ENCODE peak calls at places on chromosome 16, in four cellular contexts. One of them, this sample, is unnamed.

GRCh38 chr16:3661311-3661710 is 6.8 kb downstream of the DNASE1 start:
- DNase-seq in cardiac fibroblast: no peak
- DNase-seq in nephron progenitor cell: no peak
- DNase-seq in cardiac muscle cell: no peak
- DNase-seq in this sample: no peak

GRCh38 chr16:73095885-73096341 is 48.0 kb upstream of the ZFHX3 start:
- DNase-seq in cardiac fibroblast: peak
- DNase-seq in nephron progenitor cell: peak
- DNase-seq in cardiac muscle cell: peak
- DNase-seq in this sample: no peak

GRCh38 chr16:12995721-12996372 is 94.4 kb downstream of the SHISA9 start:
- DNase-seq in cardiac fibroblast: no peak
- DNase-seq in nephron progenitor cell: no peak
- DNase-seq in cardiac muscle cell: no peak
- DNase-seq in this sample: no peak

GRCh38 chr16:84193480-84193879 is 2.5 kb downstream of the ADAD2 start:
- DNase-seq in cardiac fibroblast: no peak
- DNase-seq in nephron progenitor cell: no peak
- DNase-seq in cardiac muscle cell: no peak
- DNase-seq in this sample: no peak

GRCh38 chr16:46830417-46830901 is 521 bp downstream of the C16orf87 start:
- DNase-seq in cardiac fibroblast: peak
- DNase-seq in nephron progenitor cell: no peak
- DNase-seq in cardiac muscle cell: peak
- DNase-seq in this sample: peak

GRCh38 chr16:89918453-89919347 is at the start of gene MC1R:
- DNase-seq in cardiac fibroblast: peak
- DNase-seq in nephron progenitor cell: peak
- DNase-seq in cardiac muscle cell: peak
- DNase-seq in this sample: no peak

GRCh38 chr16:1993731-1994131 is 4.0 kb downstream of the SYNGR3 start:
- DNase-seq in cardiac fibroblast: peak
- DNase-seq in nephron progenitor cell: no peak
- DNase-seq in cardiac muscle cell: peak
- DNase-seq in this sample: no peak

GRCh38 chr16:4101421-4102275 is 14.6 kb downstream of the ADCY9 start:
- DNase-seq in cardiac fibroblast: peak
- DNase-seq in nephron progenitor cell: no peak
- DNase-seq in cardiac muscle cell: peak
- DNase-seq in this sample: no peak

GRCh38 chr16:75319513-75320401 is 68.3 kb upstream of the BCAR1 start:
- DNase-seq in cardiac fibroblast: peak
- DNase-seq in nephron progenitor cell: no peak
- DNase-seq in cardiac muscle cell: peak
- DNase-seq in this sample: no peak

GRCh38 chr16:85984947-85985451 is 86.0 kb downstream of the IRF8 start:
- DNase-seq in cardiac fibroblast: no peak
- DNase-seq in nephron progenitor cell: no peak
- DNase-seq in cardiac muscle cell: no peak
- DNase-seq in this sample: peak

GRCh38 chr16:71311553-71312158 is 22.5 kb upstream of the CMTR2 start:
- DNase-seq in cardiac fibroblast: peak
- DNase-seq in nephron progenitor cell: peak
- DNase-seq in cardiac muscle cell: peak
- DNase-seq in this sample: no peak

GRCh38 chr16:4679854-4680636 is 13.3 kb upstream of the NUDT16L1 start:
- DNase-seq in cardiac fibroblast: no peak
- DNase-seq in nephron progenitor cell: no peak
- DNase-seq in cardiac muscle cell: no peak
- DNase-seq in this sample: no peak

GRCh38 chr16:17318200-17318599 is 152.6 kb downstream of the XYLT1 start:
- DNase-seq in cardiac fibroblast: peak
- DNase-seq in nephron progenitor cell: no peak
- DNase-seq in cardiac muscle cell: no peak
- DNase-seq in this sample: no peak

GRCh38 chr16:6131526-6132050 is 1034.0 kb upstream of the EEF2KMT start:
- DNase-seq in cardiac fibroblast: no peak
- DNase-seq in nephron progenitor cell: no peak
- DNase-seq in cardiac muscle cell: no peak
- DNase-seq in this sample: no peak

GRCh38 chr16:71648921-71649320 is 22.9 kb downstream of the MARVELD3 start:
- DNase-seq in cardiac fibroblast: peak
- DNase-seq in nephron progenitor cell: no peak
- DNase-seq in cardiac muscle cell: peak
- DNase-seq in this sample: no peak

GRCh38 chr16:84115919-84116719 is 623 bp downstream of the MBTPS1 start:
- DNase-seq in cardiac fibroblast: peak
- DNase-seq in nephron progenitor cell: no peak
- DNase-seq in cardiac muscle cell: peak
- DNase-seq in this sample: peak

GRCh38 chr16:3188925-3189825 is 1.2 kb downstream of the OR1F1 start:
- DNase-seq in cardiac fibroblast: peak
- DNase-seq in nephron progenitor cell: peak
- DNase-seq in cardiac muscle cell: peak
- DNase-seq in this sample: no peak

GRCh38 chr16:22945361-22945760 is 131.4 kb downstream of the HS3ST2 start:
- DNase-seq in cardiac fibroblast: peak
- DNase-seq in nephron progenitor cell: no peak
- DNase-seq in cardiac muscle cell: peak
- DNase-seq in this sample: no peak

GRCh38 chr16:4693956-4694663 is 748 bp downstream of the NUDT16L1 start:
- DNase-seq in cardiac fibroblast: peak
- DNase-seq in nephron progenitor cell: peak
- DNase-seq in cardiac muscle cell: peak
- DNase-seq in this sample: no peak

GRCh38 chr16:85204242-85205010 is 92.2 kb upstream of the CIBAR2 start:
- DNase-seq in cardiac fibroblast: peak
- DNase-seq in nephron progenitor cell: no peak
- DNase-seq in cardiac muscle cell: peak
- DNase-seq in this sample: no peak

GRCh38 chr16:24516900-24517669 is 22.3 kb upstream of the RBBP6 start:
- DNase-seq in cardiac fibroblast: peak
- DNase-seq in nephron progenitor cell: peak
- DNase-seq in cardiac muscle cell: peak
- DNase-seq in this sample: peak

GRCh38 chr16:88737298-88738166 is 31.2 kb downstream of the CTU2 start:
- DNase-seq in cardiac fibroblast: peak
- DNase-seq in nephron progenitor cell: peak
- DNase-seq in cardiac muscle cell: peak
- DNase-seq in this sample: peak

GRCh38 chr16:53821957-53822625 is 118.1 kb downstream of the FTO start:
- DNase-seq in cardiac fibroblast: peak
- DNase-seq in nephron progenitor cell: no peak
- DNase-seq in cardiac muscle cell: peak
- DNase-seq in this sample: no peak

GRCh38 chr16:85750021-85750826 is 672 bp downstream of the C16orf74 start:
- DNase-seq in cardiac fibroblast: peak
- DNase-seq in nephron progenitor cell: peak
- DNase-seq in cardiac muscle cell: peak
- DNase-seq in this sample: no peak

GRCh38 chr16:15052747-15053476 is 3.0 kb downstream of the NTAN1 start:
- DNase-seq in cardiac fibroblast: peak
- DNase-seq in nephron progenitor cell: no peak
- DNase-seq in cardiac muscle cell: no peak
- DNase-seq in this sample: peak

GRCh38 chr16:82957212-82957611 is 330.4 kb downstream of the CDH13 start:
- DNase-seq in cardiac fibroblast: no peak
- DNase-seq in nephron progenitor cell: no peak
- DNase-seq in cardiac muscle cell: no peak
- DNase-seq in this sample: no peak

GRCh38 chr16:74279266-74279665 is 17.3 kb upstream of the PSMD7 start:
- DNase-seq in cardiac fibroblast: no peak
- DNase-seq in nephron progenitor cell: no peak
- DNase-seq in cardiac muscle cell: no peak
- DNase-seq in this sample: no peak

GRCh38 chr16:71303938-71304337 is 14.7 kb upstream of the CMTR2 start:
- DNase-seq in cardiac fibroblast: no peak
- DNase-seq in nephron progenitor cell: no peak
- DNase-seq in cardiac muscle cell: peak
- DNase-seq in this sample: no peak

GRCh38 chr16:19488213-19488640 is 33.7 kb downstream of the GDE1 start:
- DNase-seq in cardiac fibroblast: no peak
- DNase-seq in nephron progenitor cell: no peak
- DNase-seq in cardiac muscle cell: no peak
- DNase-seq in this sample: peak

GRCh38 chr16:88469615-88470395 is 16.7 kb downstream of the ZFPM1 start:
- DNase-seq in cardiac fibroblast: no peak
- DNase-seq in nephron progenitor cell: no peak
- DNase-seq in cardiac muscle cell: no peak
- DNase-seq in this sample: no peak

GRCh38 chr16:11263737-11264136 is 5.4 kb downstream of the TNP2 start:
- DNase-seq in cardiac fibroblast: no peak
- DNase-seq in nephron progenitor cell: no peak
- DNase-seq in cardiac muscle cell: no peak
- DNase-seq in this sample: no peak

GRCh38 chr16:25747160-25747758 is 55.5 kb downstream of the HS3ST4 start:
- DNase-seq in cardiac fibroblast: no peak
- DNase-seq in nephron progenitor cell: peak
- DNase-seq in cardiac muscle cell: no peak
- DNase-seq in this sample: no peak

GRCh38 chr16:15873737-15874136 is 14.7 kb downstream of the CEP20 start:
- DNase-seq in cardiac fibroblast: no peak
- DNase-seq in nephron progenitor cell: no peak
- DNase-seq in cardiac muscle cell: no peak
- DNase-seq in this sample: no peak

GRCh38 chr16:84613408-84614071 is 4.3 kb downstream of the COTL1 start:
- DNase-seq in cardiac fibroblast: no peak
- DNase-seq in nephron progenitor cell: no peak
- DNase-seq in cardiac muscle cell: no peak
- DNase-seq in this sample: no peak

GRCh38 chr16:50644730-50645129 is 36.4 kb downstream of the SNX20 start:
- DNase-seq in cardiac fibroblast: peak
- DNase-seq in nephron progenitor cell: no peak
- DNase-seq in cardiac muscle cell: peak
- DNase-seq in this sample: no peak
- TF ChIP-seq CTCF in cardiac fibroblast: no peak
- TF ChIP-seq CTCF in nephron progenitor cell: no peak
- TF ChIP-seq CTCF in cardiac muscle cell: peak
- TF ChIP-seq CTCF in this sample: no peak

GRCh38 chr16:87297407-87297806 is 19.8 kb downstream of the C16orf95 start:
- DNase-seq in cardiac fibroblast: no peak
- DNase-seq in nephron progenitor cell: no peak
- DNase-seq in cardiac muscle cell: no peak
- DNase-seq in this sample: no peak

GRCh38 chr16:87295661-87296531 is 21.3 kb downstream of the C16orf95 start:
- DNase-seq in cardiac fibroblast: no peak
- DNase-seq in nephron progenitor cell: no peak
- DNase-seq in cardiac muscle cell: no peak
- DNase-seq in this sample: no peak

GRCh38 chr16:87295259-87295658 is 21.9 kb downstream of the C16orf95 start:
- DNase-seq in cardiac fibroblast: peak
- DNase-seq in nephron progenitor cell: no peak
- DNase-seq in cardiac muscle cell: no peak
- DNase-seq in this sample: no peak

GRCh38 chr16:87298857-87299465 is 18.2 kb downstream of the C16orf95 start:
- DNase-seq in cardiac fibroblast: no peak
- DNase-seq in nephron progenitor cell: no peak
- DNase-seq in cardiac muscle cell: no peak
- DNase-seq in this sample: no peak

DNA sequence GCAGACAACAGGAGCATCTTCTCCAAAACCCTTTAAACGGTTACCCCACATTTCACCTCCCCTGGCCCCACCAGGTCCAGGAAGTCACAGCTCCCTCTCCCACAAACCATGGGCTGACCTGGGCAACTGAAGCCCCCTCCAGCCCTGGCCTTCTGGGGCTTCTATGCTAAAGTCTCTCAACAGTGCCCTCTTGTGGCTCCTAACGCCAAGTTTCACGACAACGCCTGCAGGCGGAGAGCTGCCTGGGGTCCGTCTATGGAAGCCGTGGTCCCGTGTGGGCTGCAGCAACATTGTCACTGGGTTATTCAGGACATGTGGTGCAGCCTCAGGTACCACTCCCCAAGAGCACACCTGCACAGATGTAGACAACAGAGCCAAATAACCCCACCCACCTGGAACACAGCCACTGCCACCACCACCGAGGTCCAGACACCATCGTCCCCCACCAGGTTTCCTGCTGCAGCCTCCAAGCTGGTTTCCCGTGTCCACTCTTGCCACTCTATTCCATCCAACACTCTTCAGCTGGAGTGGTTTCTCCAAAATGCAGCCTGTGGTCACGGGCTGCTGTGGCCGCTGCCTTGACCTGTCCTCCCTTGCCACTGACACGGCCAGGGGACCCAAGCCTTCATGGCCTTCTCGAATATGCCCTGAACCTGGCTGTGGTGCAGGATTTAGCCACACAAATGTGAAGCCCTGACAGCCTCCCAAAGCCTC is 19.1 kb downstream of the C16orf95 start:
- DNase-seq in cardiac fibroblast: peak
- DNase-seq in nephron progenitor cell: peak
- DNase-seq in cardiac muscle cell: peak
- DNase-seq in this sample: no peak
- TF ChIP-seq CTCF in cardiac fibroblast: peak
- TF ChIP-seq CTCF in nephron progenitor cell: peak
- TF ChIP-seq CTCF in cardiac muscle cell: peak
- TF ChIP-seq CTCF in this sample: no peak

GRCh38 chr16:50884066-50884860 is 142.4 kb downstream of the CYLD start:
- DNase-seq in cardiac fibroblast: no peak
- DNase-seq in nephron progenitor cell: peak
- DNase-seq in cardiac muscle cell: no peak
- DNase-seq in this sample: no peak
- TF ChIP-seq CTCF in cardiac fibroblast: peak
- TF ChIP-seq CTCF in nephron progenitor cell: no peak
- TF ChIP-seq CTCF in cardiac muscle cell: peak
- TF ChIP-seq CTCF in this sample: no peak

GRCh38 chr16:81405702-81406113 is 38.9 kb upstream of the CMIP start:
- DNase-seq in cardiac fibroblast: peak
- DNase-seq in nephron progenitor cell: no peak
- DNase-seq in cardiac muscle cell: peak
- DNase-seq in this sample: no peak
- TF ChIP-seq CTCF in cardiac fibroblast: peak
- TF ChIP-seq CTCF in nephron progenitor cell: no peak
- TF ChIP-seq CTCF in cardiac muscle cell: peak
- TF ChIP-seq CTCF in this sample: no peak